ENCODE peak calls at places on chromosomes 6 and 20, in four cellular contexts. I, X, S and P are unnamed samples.

GRCh38 chr6:162733489-162733888 is 5.7 kb downstream of the PACRG start:
- DNase-seq in X (no peak), I (no peak), S (peak; percentile 3), P (no peak)

GRCh38 chr6:9611016-9611415 is 803.9 kb downstream of the TFAP2A start:
- DNase-seq in X (no peak), I (no peak), S (no peak), P (no peak)

GRCh38 chr20:33687993-33688937 is 2.1 kb upstream of the E2F1 start:
- DNase-seq in X (no peak), S (no peak), I (no peak), P (no peak)

GRCh38 chr20:36408219-36408618 is 102.1 kb downstream of the DLGAP4 start:
- DNase-seq in I (no peak), X (peak; percentile 57), S (no peak), P (no peak)

GRCh38 chr6:134590449-134590848 is 272.5 kb upstream of the SGK1 start:
- DNase-seq in S (no peak), I (no peak), X (no peak), P (no peak)

GRCh38 chr6:152897807-152898399 is 84.9 kb downstream of the FBXO5 start:
- DNase-seq in X (peak; percentile 89), S (peak; percentile 56), I (peak; percentile 94), P (peak; percentile 54)

GRCh38 chr20:1813101-1813529 is 82.1 kb upstream of the SIRPA start:
- DNase-seq in S (no peak), X (no peak), I (no peak), P (no peak)

GRCh38 chr6:143607168-143607567 is 70.6 kb upstream of the PHACTR2 start:
- DNase-seq in X (no peak), I (no peak), S (no peak), P (no peak)

GRCh38 chr6:159169193-159169555 is at the start of gene FNDC1:
- DNase-seq in I (peak; percentile 63), X (peak; percentile 81), S (peak; percentile 60), P (no peak)

GRCh38 chr6:166025149-166025898 is 142.3 kb downstream of the TBXT start:
- DNase-seq in X (no peak), S (no peak), I (no peak), P (no peak)

GRCh38 chr6:104251651-104252050 is 608.1 kb downstream of the HACE1 start:
- DNase-seq in I (no peak), X (no peak), S (no peak), P (no peak)

GRCh38 chr6:7087066-7087465 is 20.7 kb upstream of the RREB1 start:
- DNase-seq in X (no peak), S (no peak), I (no peak), P (no peak)

GRCh38 chr20:4603724-4604123 is 118.0 kb upstream of the PRND start:
- DNase-seq in S (no peak), X (no peak), I (no peak), P (no peak)

GRCh38 chr6:119726086-119726485 is 376.5 kb upstream of the MAN1A1 start:
- DNase-seq in S (no peak), I (no peak), X (no peak), P (no peak)

GRCh38 chr6:154234019-154234772 is 122.4 kb downstream of the IPCEF1 start:
- DNase-seq in X (no peak), S (no peak), I (no peak), P (no peak)

GRCh38 chr6:35259194-35259945 is at the start of gene ZNF76:
- DNase-seq in I (peak; percentile 97), S (peak; percentile 92), X (peak; percentile 99), P (peak; percentile 90)

GRCh38 chr6:147156799-147157382 is 47.3 kb upstream of the STXBP5 start:
- DNase-seq in I (no peak), X (no peak), S (no peak), P (no peak)

GRCh38 chr6:132259070-132259469 is 142.2 kb downstream of the MOXD1 start:
- DNase-seq in I (no peak), X (no peak), S (no peak), P (no peak)

GRCh38 chr20:36861875-36862801 is 13.8 kb upstream of the TLDC2 start:
- DNase-seq in I (peak; percentile 36), S (no peak), X (no peak), P (no peak)

GRCh38 chr20:38730989-38731737 is 6.9 kb downstream of the SLC32A1 start:
- DNase-seq in S (peak; percentile 80), I (peak; percentile 93), X (peak; percentile 84), P (no peak)

GRCh38 chr6:3719462-3720308 is 31.8 kb downstream of the PXDC1 start:
- DNase-seq in I (no peak), X (no peak), S (no peak), P (no peak)

GRCh38 chr6:29887819-29888581 is 54.3 kb upstream of the HLA-A start:
- DNase-seq in I (peak; percentile 71), S (peak; percentile 85), X (peak; percentile 24), P (no peak)

GRCh38 chr6:15800821-15801617 is 138.2 kb upstream of the DTNBP1 start:
- DNase-seq in I (no peak), S (no peak), X (no peak), P (no peak)

GRCh38 chr20:63628246-63628975 is 1.5 kb upstream of the GMEB2 start:
- DNase-seq in X (no peak), I (no peak), S (no peak), P (no peak)

GRCh38 chr6:2111162-2111677 is 134.2 kb downstream of the GMDS start:
- DNase-seq in S (no peak), I (no peak), X (no peak), P (no peak)